ENCODE peak calls at places on chromosomes 2 and 18, in eight cellular contexts. M is Panc1, H is K562, Z is GM23338, W is transverse colon, S is GM12878, A is HCT116, G is upper lobe of left lung. P is an unnamed sample.
A peak's percentile ranks its signal among the peaks of the same experiment; 100 is the strongest.

GRCh38 chr2:237483018-237483731 is 3.9 kb upstream of the MLPH start:
- DNase-seq in H (no peak), G (no peak), S (no peak), M (peak; percentile 68), A (no peak), Z (no peak), W (peak; percentile 52), P (peak; percentile 80)

GRCh38 chr2:202009019-202009481 is 24.6 kb upstream of the FZD7 start:
- DNase-seq in G (no peak), M (no peak), A (no peak), H (no peak), W (no peak), S (no peak), Z (no peak), P (no peak)

GRCh38 chr2:100290718-100291151 is 31.6 kb downstream of the LONRF2 start:
- DNase-seq in G (no peak), W (no peak), M (no peak), S (no peak), A (no peak), Z (no peak), H (no peak), P (no peak)

GRCh38 chr2:240510513-240511210 is 47.1 kb downstream of the ANKMY1 start:
- DNase-seq in G (no peak), A (no peak), Z (no peak), H (no peak), W (no peak), M (no peak), S (no peak), P (no peak)

GRCh38 chr2:120936476-120937334 is 201.0 kb downstream of the GLI2 start:
- DNase-seq in A (no peak), G (no peak), H (no peak), S (no peak), W (no peak), M (no peak), Z (no peak), P (no peak)

GRCh38 chr2:182946949-182947348 is 80.5 kb upstream of the FRZB start:
- DNase-seq in A (no peak), M (no peak), H (no peak), Z (no peak), G (no peak), W (no peak), S (no peak), P (no peak)

GRCh38 chr2:196434217-196434616 is 205.3 kb upstream of the CCDC150 start:
- DNase-seq in H (no peak), A (no peak), G (no peak), M (no peak), W (no peak), Z (no peak), S (no peak), P (no peak)

GRCh38 chr18:74234326-74235171 is 57.2 kb downstream of the CYB5A start:
- DNase-seq in S (no peak), H (peak; percentile 18), G (no peak), W (peak; percentile 50), Z (no peak), A (no peak), M (no peak), P (no peak)

GRCh38 chr2:237488295-237488694 is 1.2 kb downstream of the MLPH start:
- DNase-seq in S (no peak), H (no peak), G (no peak), Z (no peak), M (no peak), A (no peak), W (no peak), P (peak; percentile 54)

GRCh38 chr2:188076149-188077056 is 215.3 kb upstream of the GULP1 start:
- DNase-seq in Z (no peak), S (no peak), A (no peak), M (no peak), H (no peak), W (no peak), G (no peak), P (no peak)

GRCh38 chr18:79748321-79749157 is 49.2 kb upstream of the KCNG2 start:
- DNase-seq in A (no peak), M (no peak), S (no peak), G (peak; percentile 46), W (no peak), Z (no peak), H (no peak), P (peak; percentile 65)

DNA sequence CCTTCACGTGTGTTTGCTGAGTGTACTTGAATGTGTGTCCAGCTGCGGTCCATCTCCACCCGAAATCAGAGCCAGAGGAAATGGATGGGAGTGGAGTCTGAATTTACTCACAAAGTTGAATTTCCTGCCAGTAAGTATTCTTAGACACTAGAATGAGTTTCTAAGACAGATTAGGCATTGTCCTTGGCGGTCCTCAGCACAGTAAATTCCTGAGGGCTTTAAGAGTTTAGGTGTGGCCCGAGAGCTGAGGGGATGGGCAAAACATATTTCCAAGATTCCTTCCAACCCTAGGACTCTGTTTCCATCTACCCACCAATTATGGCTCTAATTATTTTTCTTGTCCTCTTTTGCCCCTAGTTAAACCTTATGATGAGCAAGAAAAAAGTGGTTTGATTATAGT is 90.3 kb upstream of the PHLPP1 start:
- DNase-seq in H (no peak), S (no peak), W (no peak), G (no peak), A (no peak), Z (no peak), M (no peak), P (peak; percentile 32)
- TF ChIP-seq POLR2AphosphoS5 in H (no peak), S (no peak), W (no peak), G (no peak), A (no peak), Z (no peak), M (no peak), P (no peak)

DNA sequence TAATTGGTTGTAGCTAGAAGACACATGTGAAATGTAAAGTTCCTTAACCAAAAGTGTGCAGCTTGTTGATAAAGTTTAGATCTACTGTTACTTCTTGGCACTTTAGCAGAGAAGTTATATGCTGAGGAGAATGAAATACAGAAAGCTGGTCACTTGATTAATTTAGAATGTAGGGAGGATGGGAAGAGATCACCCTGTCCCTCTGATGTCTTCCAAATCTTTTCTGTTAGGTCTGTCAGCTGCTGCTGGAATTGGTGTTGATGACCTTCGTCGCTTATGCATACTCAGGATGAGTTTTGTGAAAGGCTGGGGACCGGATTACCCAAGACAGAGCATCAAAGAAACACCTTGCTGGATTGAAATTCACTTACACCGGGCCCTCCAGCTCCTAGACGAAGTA is 48.0 kb downstream of the SMAD4 start:
- DNase-seq in Z (no peak), W (no peak), M (no peak), A (no peak), H (no peak), S (no peak), G (no peak), P (no peak)
- H3K4me3 ChIP-seq in Z (no peak overlapping the region), W (no peak overlapping the region), M (no peak overlapping the region), A (no peak overlapping the region), H (no peak overlapping the region), S (no peak overlapping the region), G (no peak overlapping the region), P (no peak overlapping the region)

DNA sequence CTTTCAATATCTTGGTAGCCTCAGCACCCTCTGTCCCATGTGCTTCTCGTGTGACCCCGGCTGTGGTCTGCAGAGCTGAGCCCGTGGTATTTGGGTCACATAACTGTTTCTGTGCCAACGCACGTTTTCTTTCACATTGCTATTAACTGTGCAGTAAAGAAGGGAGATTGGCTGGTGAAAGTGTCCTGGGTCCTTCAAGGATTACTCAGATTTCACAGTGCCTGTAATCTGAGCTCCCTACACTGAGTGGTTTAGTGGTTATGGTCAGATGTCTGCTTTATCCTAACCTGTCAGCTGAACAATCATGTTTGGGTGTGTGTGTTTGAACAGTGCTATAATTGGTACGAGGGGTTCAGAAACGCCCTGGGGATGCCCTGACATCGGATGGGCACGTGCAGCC is 208.3 kb downstream of the VAPA start:
- DNase-seq in G (no peak), M (no peak), Z (no peak), W (no peak), H (no peak), S (no peak), A (no peak), P (no peak)
- TF ChIP-seq POLR2AphosphoS5 in G (no peak), M (no peak), Z (no peak), W (no peak), H (no peak), S (no peak), A (no peak), P (no peak)

GRCh38 chr2:218878941-218879761 is 1.5 kb upstream of the WNT10A start:
- DNase-seq in M (no peak), G (no peak), H (no peak), Z (no peak), W (peak; percentile 59), A (no peak), S (no peak), P (no peak)
- H3K4me3 ChIP-seq in M (no peak overlapping the region), G (no peak overlapping the region), H (no peak overlapping the region), Z (no peak overlapping the region), W (no peak overlapping the region), A (no peak overlapping the region), S (peak overlapping the region; percentile 20), P (no peak overlapping the region)

P was measured in suprapubic skin.